ENCODE peak calls at places on chromosomes 3 and 15, in nine cellular contexts. V, J, Q, X, H, Z, K, B and O are unnamed samples.

GRCh38 chr15:89664951-89665350 is 9.7 kb upstream of the KIF7 start:
- DNase-seq in V (no peak), Z (no peak), H (no peak), X (no peak), K (no peak), Q (no peak), B (no peak), J (no peak), O (no peak)

GRCh38 chr3:194203482-194204035 is 67.6 kb downstream of the HES1 start:
- DNase-seq in H (no peak), B (no peak), Z (no peak), X (no peak), Q (peak; percentile 75), K (no peak), V (no peak), J (no peak), O (no peak)

GRCh38 chr15:50873935-50874353 is 34.5 kb upstream of the AP4E1 start:
- DNase-seq in B (no peak), K (no peak), V (no peak), Z (no peak), Q (peak; percentile 21), X (no peak), H (no peak), J (no peak), O (no peak)

GRCh38 chr15:62363913-62364312 is 198.8 kb upstream of the C2CD4B start:
- DNase-seq in Z (no peak), H (no peak), B (no peak), X (no peak), J (no peak), Q (no peak), V (no peak), K (no peak), O (no peak)

GRCh38 chr3:47664519-47664918 is 85.9 kb upstream of the CSPG5 start:
- DNase-seq in Z (no peak), K (no peak), X (no peak), V (no peak), B (no peak), J (no peak), Q (no peak), H (no peak), O (peak; percentile 11)

GRCh38 chr3:1987983-1988382 is 110.7 kb upstream of the CNTN4 start:
- DNase-seq in H (peak; percentile 23), V (no peak), Z (no peak), Q (no peak), K (no peak), J (no peak), B (no peak), X (no peak), O (peak; percentile 68)

GRCh38 chr3:45538641-45538986 is 55.9 kb upstream of the LIMD1 start:
- DNase-seq in K (no peak), H (no peak), J (no peak), V (no peak), Z (no peak), Q (no peak), B (no peak), X (no peak), O (no peak)

GRCh38 chr3:52373676-52374075 is 57.6 kb downstream of the DNAH1 start:
- DNase-seq in K (no peak), J (peak; percentile 1), H (no peak), V (no peak), Z (no peak), X (no peak), Q (no peak), B (no peak), O (no peak)

GRCh38 chr15:60326824-60327654 is 70.7 kb downstream of the ANXA2 start:
- DNase-seq in K (peak; percentile 48), J (peak; percentile 52), B (no peak), Z (peak; percentile 15), Q (peak; percentile 74), V (no peak), X (no peak), H (no peak), O (peak; percentile 17)

GRCh38 chr3:113113361-113113760 is 98.0 kb upstream of the BOC start:
- DNase-seq in Z (no peak), V (no peak), X (no peak), K (no peak), H (no peak), J (no peak), Q (no peak), B (no peak), O (no peak)

GRCh38 chr3:142106536-142106935 is 42.8 kb downstream of the TFDP2 start:
- DNase-seq in H (no peak), V (no peak), K (no peak), Z (no peak), Q (no peak), X (no peak), J (no peak), B (no peak), O (no peak)

GRCh38 chr3:143851331-143852017 is 3.2 kb upstream of the SLC9A9 start:
- DNase-seq in B (no peak), K (peak; percentile 79), H (no peak), V (no peak), X (no peak), J (no peak), Z (no peak), Q (no peak), O (no peak)

GRCh38 chr3:38131621-38132369 is 5.1 kb downstream of the ACAA1 start:
- DNase-seq in V (no peak), Q (peak; percentile 22), Z (no peak), B (no peak), H (no peak), J (peak; percentile 31), X (no peak), K (no peak), O (peak; percentile 75)

GRCh38 chr3:128112406-128112968 is 11.1 kb downstream of the RUVBL1 start:
- DNase-seq in K (peak; percentile 85), B (no peak), J (peak; percentile 90), Z (no peak), H (no peak), V (peak; percentile 23), X (peak; percentile 36), Q (no peak), O (no peak)

GRCh38 chr3:38636881-38637280 is 12.6 kb downstream of the SCN5A start:
- DNase-seq in B (no peak), Z (no peak), X (no peak), Q (no peak), J (no peak), V (no peak), K (no peak), H (no peak), O (no peak)

GRCh38 chr3:141052570-141053069 is 1.5 kb downstream of the SPSB4 start:
- DNase-seq in J (no peak), B (no peak), Z (no peak), Q (no peak), V (no peak), K (no peak), X (no peak), H (peak; percentile 75), O (peak; percentile 68)

DNA sequence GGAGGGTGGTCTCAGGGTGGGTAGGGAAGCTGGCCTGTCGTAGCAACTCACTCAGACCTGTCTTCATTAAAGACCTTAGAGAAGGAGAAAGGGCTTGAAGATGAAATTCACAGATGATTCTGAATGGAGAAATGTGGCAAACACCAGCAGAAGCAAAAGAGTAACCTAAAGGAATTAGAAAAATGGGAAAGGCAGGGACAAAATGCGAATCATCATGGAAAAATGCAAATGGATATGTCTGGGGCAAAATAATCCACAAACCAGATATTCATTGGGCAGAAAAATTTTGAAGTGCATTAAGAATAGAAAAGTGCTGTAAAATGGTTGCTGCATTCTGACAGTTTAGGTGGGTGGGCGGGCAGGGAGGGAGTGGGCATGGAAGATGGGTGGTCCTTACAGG is 156.9 kb upstream of the RASGRP1 start:
- DNase-seq in Z (no peak), V (no peak), K (no peak), Q (no peak), B (no peak), J (peak; percentile 45), H (no peak), X (no peak), O (no peak)
- H3K27ac ChIP-seq in Z (no peak overlapping the region), V (no peak overlapping the region), K (no peak overlapping the region), Q (no peak overlapping the region), B (no peak overlapping the region), J (peak overlapping the region; percentile 93), H (no peak overlapping the region), X (no peak overlapping the region), O (no peak overlapping the region)

GRCh38 chr3:180981912-180982311 is 7.6 kb downstream of the DNAJC19 start:
- DNase-seq in B (no peak), Q (no peak), V (no peak), J (no peak), Z (no peak), H (no peak), X (no peak), K (no peak), O (no peak)

GRCh38 chr3:180977498-180977897 is 12.0 kb downstream of the DNAJC19 start:
- DNase-seq in X (no peak), Q (no peak), H (no peak), K (no peak), Z (no peak), J (no peak), B (no peak), V (no peak), O (no peak)

GRCh38 chr3:180980612-180981011 is 8.9 kb downstream of the DNAJC19 start:
- DNase-seq in Z (no peak), J (peak; percentile 64), K (no peak), B (no peak), V (no peak), X (no peak), Q (no peak), H (no peak), O (no peak)

GRCh38 chr3:180983136-180983535 is 6.4 kb downstream of the DNAJC19 start:
- DNase-seq in J (no peak), H (no peak), V (no peak), K (no peak), Z (no peak), X (no peak), Q (no peak), B (no peak), O (no peak)

GRCh38 chr3:180979949-180980348 is 9.6 kb downstream of the DNAJC19 start:
- DNase-seq in K (no peak), X (no peak), Q (no peak), V (no peak), B (no peak), Z (no peak), J (no peak), H (no peak), O (no peak)
- H3K36me3 ChIP-seq in K (peaks cover 31% of the 10 kb centered on the region), X (peaks cover 13% of the 10 kb centered on the region), Q (peaks cover 9% of the 10 kb centered on the region), V (peaks cover 47% of the 10 kb centered on the region), B (peaks cover 8% of the 10 kb centered on the region), Z (peaks cover 97% of the 10 kb centered on the region), J (peaks cover 9% of the 10 kb centered on the region), H (peaks cover 12% of the 10 kb centered on the region), O (peaks cover 15% of the 10 kb centered on the region)

GRCh38 chr3:126746395-126747177 is 42.5 kb downstream of the CHCHD6 start:
- DNase-seq in H (no peak), K (peak; percentile 8), B (no peak), J (peak; percentile 74), Z (peak; percentile 75), X (no peak), Q (no peak), V (no peak), O (peak; percentile 27)
- H3K4me3 ChIP-seq in H (no peak overlapping the region), K (no peak overlapping the region), B (peak overlapping the region; percentile 58), J (no peak overlapping the region), Z (no peak overlapping the region), X (no peak overlapping the region), Q (no peak overlapping the region), V (no peak overlapping the region), O (no peak overlapping the region)

DNA sequence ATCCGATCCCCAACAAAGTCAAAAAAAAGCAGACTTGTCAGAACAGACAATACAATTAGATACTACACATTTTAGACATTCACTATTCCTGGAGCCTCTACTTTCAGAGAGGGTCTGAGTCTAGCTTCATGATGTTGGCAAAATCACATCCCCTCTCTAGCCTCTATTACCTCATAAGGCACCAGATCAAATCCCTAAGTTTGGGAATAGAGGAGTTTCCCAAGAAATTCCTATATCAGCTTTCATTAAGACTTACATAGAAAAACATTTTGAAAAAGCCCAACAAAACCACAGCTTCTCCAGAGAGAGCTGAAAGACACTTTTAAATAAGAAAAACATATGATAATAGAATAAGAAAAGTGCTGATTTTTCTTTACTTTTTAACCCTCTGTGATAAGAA is 4.5 kb downstream of the TBC1D2B start:
- DNase-seq in V (no peak), X (no peak), Z (no peak), K (no peak), B (no peak), J (no peak), Q (no peak), H (no peak), O (no peak)
- H3K27ac ChIP-seq in V (peak overlapping the region; percentile 44), X (no peak overlapping the region), Z (peak overlapping the region; percentile 52), K (no peak overlapping the region), B (peak overlapping the region; percentile 4), J (no peak overlapping the region), Q (no peak overlapping the region), H (no peak overlapping the region), O (no peak overlapping the region)